ENCODE peak calls at places on chromosomes 5 and 9, in four cellular contexts. A is CD4-positive, alpha-beta T cell; X is OCI-LY7; Q is Caco-2. V is an unnamed sample. For H3K9me3, the result is how much of the 10 kb centered on the place peaks cover.

GRCh38 chr5:27708579-27708978 is 670.2 kb upstream of the CDH9 start:
- DNase-seq in A (no peak), X (no peak), Q (no peak), V (no peak)

GRCh38 chr9:135817951-135818717 is 89.2 kb downstream of the CAMSAP1 start:
- DNase-seq in A (no peak), X (no peak), Q (no peak), V (no peak)

GRCh38 chr9:123997665-123998277 is 13.8 kb upstream of the LHX2 start:
- DNase-seq in A (no peak), X (no peak), Q (no peak), V (no peak)

GRCh38 chr9:131539223-131539923 is 6.0 kb upstream of the PRRT1B start:
- DNase-seq in A (no peak), X (no peak), Q (no peak), V (no peak)

GRCh38 chr5:133421394-133421793 is 190.9 kb downstream of the FSTL4 start:
- DNase-seq in A (no peak), X (peak), Q (peak), V (no peak)

GRCh38 chr9:99807276-99807852 is 14.3 kb upstream of the NR4A3 start:
- DNase-seq in A (peak), X (peak), Q (peak), V (peak)

GRCh38 chr5:38113456-38113855 is 144.9 kb upstream of the EGFLAM start:
- DNase-seq in A (no peak), X (no peak), Q (no peak), V (no peak)

GRCh38 chr9:130598188-130598587 is 18.8 kb downstream of the FUBP3 start:
- DNase-seq in A (no peak), X (no peak), Q (no peak), V (no peak)

GRCh38 chr5:76971471-76971870 is 18.6 kb downstream of the CRHBP start:
- DNase-seq in A (no peak), X (no peak), Q (no peak), V (no peak)

GRCh38 chr5:174532453-174533126 is 191.8 kb upstream of the MSX2 start:
- DNase-seq in A (no peak), X (no peak), Q (peak), V (no peak)

GRCh38 chr9:102845847-102846246 is 149.3 kb upstream of the CYLC2 start:
- DNase-seq in A (no peak), X (no peak), Q (no peak), V (no peak)
- H3K9me3 ChIP-seq in A (under half), X (under half), Q (under half), V (under half)

DNA sequence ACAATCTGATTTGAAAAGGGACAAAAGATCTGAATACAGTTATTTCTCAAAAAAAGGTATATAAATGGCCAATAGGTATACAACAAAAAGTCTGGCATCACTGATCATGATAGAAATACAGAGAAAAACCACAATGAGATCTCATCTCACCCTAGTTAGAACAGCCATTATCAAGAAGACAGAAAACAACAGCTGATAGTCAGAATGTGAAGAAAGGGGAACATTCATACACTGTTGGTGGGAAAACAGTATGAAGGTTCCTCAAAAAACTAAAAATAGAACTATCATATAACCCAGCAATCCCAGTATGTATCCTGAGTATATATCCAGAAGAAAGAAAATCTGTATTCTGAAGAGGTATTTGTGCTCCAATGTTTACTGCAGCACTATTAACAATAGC is 75.7 kb upstream of the OR2K2 start:
- DNase-seq in A (no peak), X (no peak), Q (no peak), V (no peak)
- H3K9me3 ChIP-seq in A (under half), X (under half), Q (under half), V (under half)

GRCh38 chr5:86232246-86232645 is 385.5 kb upstream of the COX7C start:
- DNase-seq in A (no peak), X (no peak), Q (no peak), V (no peak)

GRCh38 chr5:86228147-86228546 is 389.6 kb upstream of the COX7C start:
- DNase-seq in A (no peak), X (no peak), Q (no peak), V (no peak)
- H3K9me3 ChIP-seq in A (under half), X (under half), Q (under half), V (under half)

GRCh38 chr5:178429541-178430186 is 160.5 kb downstream of the COL23A1 start:
- DNase-seq in A (no peak), X (no peak), Q (no peak), V (no peak)

GRCh38 chr5:178431777-178432155 is 158.4 kb downstream of the COL23A1 start:
- DNase-seq in A (no peak), X (no peak), Q (no peak), V (no peak)

GRCh38 chr5:178430187-178431062 is 159.8 kb downstream of the COL23A1 start:
- DNase-seq in A (no peak), X (no peak), Q (no peak), V (no peak)

GRCh38 chr5:178432421-178433272 is 157.5 kb downstream of the COL23A1 start:
- DNase-seq in A (no peak), X (no peak), Q (no peak), V (no peak)

GRCh38 chr5:178431063-178431776 is 159.0 kb downstream of the COL23A1 start:
- DNase-seq in A (no peak), X (no peak), Q (no peak), V (no peak)
- H3K9me3 ChIP-seq in A (under half), X (under half), Q (under half), V (under half)

GRCh38 chr5:2391566-2391965 is 359.9 kb downstream of the IRX2 start:
- DNase-seq in A (no peak), X (no peak), Q (no peak), V (no peak)
- H3K9me3 ChIP-seq in A (under half), X (under half), Q (under half), V (under half)

DNA sequence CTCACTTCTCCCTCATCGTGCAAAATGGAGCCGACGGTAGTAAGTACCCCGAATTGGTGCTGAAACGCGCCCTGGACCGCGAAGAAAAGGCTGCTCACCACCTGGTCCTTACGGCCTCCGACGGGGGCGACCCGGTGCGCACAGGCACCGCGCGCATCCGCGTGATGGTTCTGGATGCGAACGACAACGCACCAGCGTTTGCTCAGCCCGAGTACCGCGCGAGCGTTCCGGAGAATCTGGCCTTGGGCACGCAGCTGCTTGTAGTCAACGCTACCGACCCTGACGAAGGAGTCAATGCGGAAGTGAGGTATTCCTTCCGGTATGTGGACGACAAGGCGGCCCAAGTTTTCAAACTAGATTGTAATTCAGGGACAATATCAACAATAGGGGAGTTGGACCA is 979 bp downstream of the PCDHGA12 start:
- DNase-seq in A (no peak), X (no peak), Q (no peak), V (no peak)
- H3K9me3 ChIP-seq in A (under half), X (under half), Q (under half), V (under half)

GRCh38 chr5:169848792-169849191 is 131.5 kb downstream of the INSYN2B start:
- DNase-seq in A (no peak), X (no peak), Q (no peak), V (no peak)
- H3K9me3 ChIP-seq in A (under half), X (under half), Q (under half), V (under half)

GRCh38 chr9:40927851-40928802 is 200.4 kb downstream of the FOXD4L6 start:
- DNase-seq in A (no peak), X (no peak), Q (no peak), V (no peak)
- H3K9me3 ChIP-seq in A (half or more), X (under half), Q (under half), V (half or more)

V was measured in T-helper 17 cell.